ENCODE peak calls at places on chromosomes 11 and 22, in eight cellular contexts. Z, Q, L, Y, N, J, V and K are unnamed samples.

GRCh38 chr11:121634889-121635288 is 182.1 kb upstream of the SORL1-AS1 start:
- DNase-seq in L (peak), J (no peak), V (peak), Q (peak), Z (no peak), N (no peak), Y (no peak), K (peak)

GRCh38 chr11:20161230-20161918 is 1.1 kb upstream of the DBX1 start:
- DNase-seq in J (no peak), Y (peak), V (no peak), Z (no peak), Q (no peak), N (peak), L (no peak), K (no peak)

GRCh38 chr11:269146-269890 is 8.9 kb upstream of the NLRP6 start:
- DNase-seq in Y (no peak), Z (no peak), V (no peak), L (no peak), N (peak), Q (peak), J (no peak), K (no peak)

GRCh38 chr11:48138222-48138621 is 78.4 kb upstream of the OR4B1 start:
- DNase-seq in J (no peak), L (no peak), N (no peak), Y (no peak), Z (no peak), Q (no peak), V (no peak), K (no peak)

GRCh38 chr11:47916361-47916841 is 64.0 kb upstream of the PTPRJ start:
- DNase-seq in J (no peak), N (no peak), Z (no peak), Y (peak), L (no peak), Q (peak), V (no peak), K (no peak)

GRCh38 chr22:50218996-50219727 is 18.4 kb downstream of the SELENOO start:
- DNase-seq in V (peak), J (no peak), L (peak), Z (no peak), Q (peak), N (peak), Y (peak), K (peak)

GRCh38 chr22:19832476-19833108 is 22.1 kb downstream of the GNB1L start:
- DNase-seq in Z (no peak), V (no peak), N (no peak), Q (peak), L (no peak), J (no peak), Y (no peak), K (no peak)

GRCh38 chr11:82631722-82632630 is 101.7 kb downstream of the FAM181B start:
- DNase-seq in L (no peak), Z (no peak), Y (no peak), Q (no peak), J (no peak), V (peak), N (no peak), K (no peak)

GRCh38 chr11:75078233-75078632 is 18.4 kb downstream of the OR2AT4 start:
- DNase-seq in Y (no peak), V (no peak), Z (no peak), L (no peak), J (no peak), N (peak), Q (peak), K (no peak)

GRCh38 chr11:33869511-33870422 is 22.1 kb downstream of the LMO2 start:
- DNase-seq in L (no peak), Z (no peak), N (peak), Q (no peak), V (peak), Y (peak), J (no peak), K (no peak)

GRCh38 chr22:21457023-21457787 is 10.0 kb upstream of the TMEM191C start:
- DNase-seq in L (no peak), Z (no peak), Q (no peak), Y (no peak), N (no peak), J (no peak), V (peak), K (no peak)

GRCh38 chr22:17928391-17928790 is 96.0 kb downstream of the MICAL3 start:
- DNase-seq in Q (no peak), V (no peak), Z (no peak), J (no peak), L (no peak), N (no peak), Y (no peak), K (no peak)

GRCh38 chr11:47052576-47052975 is 116.0 kb downstream of the CSTPP1 start:
- DNase-seq in N (no peak), Q (no peak), L (no peak), Z (no peak), Y (no peak), J (no peak), V (no peak), K (no peak)

GRCh38 chr22:45717787-45718186 is 46.2 kb downstream of the ATXN10 start:
- DNase-seq in V (peak), L (peak), J (no peak), Q (peak), N (no peak), Y (no peak), Z (no peak), K (no peak)

GRCh38 chr22:42171946-42172345 is 41.3 kb upstream of the CYP2D6 start:
- DNase-seq in J (no peak), L (no peak), Q (no peak), V (no peak), N (no peak), Z (no peak), Y (no peak), K (no peak)

GRCh38 chr22:46806789-46807188 is 44.3 kb downstream of the TBC1D22A start:
- DNase-seq in Q (no peak), N (no peak), Z (no peak), V (no peak), J (no peak), L (no peak), Y (no peak), K (no peak)

GRCh38 chr11:12964650-12965049 is 44.5 kb upstream of the RASSF10 start:
- DNase-seq in Z (no peak), Q (no peak), L (no peak), V (no peak), J (no peak), N (no peak), Y (no peak), K (no peak)

GRCh38 chr11:69075421-69076128 is 26.8 kb downstream of the TPCN2 start:
- DNase-seq in N (no peak), Z (no peak), V (peak), Q (peak), Y (no peak), J (peak), L (peak), K (peak)

GRCh38 chr11:133230446-133230845 is 301.9 kb downstream of the OPCML start:
- DNase-seq in Q (no peak), Z (no peak), N (no peak), V (no peak), Y (no peak), J (no peak), L (no peak), K (no peak)

GRCh38 chr11:50174975-50175374 is 142.3 kb downstream of the OR4C45 start:
- DNase-seq in V (no peak), Z (no peak), N (no peak), Q (no peak), L (no peak), Y (no peak), J (no peak), K (no peak)

GRCh38 chr11:119355091-119355843 is 8.8 kb upstream of the MFRP start:
- DNase-seq in Y (no peak), L (no peak), N (no peak), V (no peak), Q (no peak), J (no peak), Z (no peak), K (no peak)

GRCh38 chr11:1369371-1370005 is 20.2 kb upstream of the BRSK2 start:
- DNase-seq in N (no peak), Z (no peak), Y (no peak), L (no peak), J (no peak), Q (no peak), V (no peak), K (no peak)

GRCh38 chr11:131592734-131593133 is 222.3 kb downstream of the NTM start:
- DNase-seq in N (no peak), J (no peak), Q (no peak), Z (no peak), V (no peak), L (no peak), Y (no peak), K (no peak)

GRCh38 chr11:22884268-22884667 is 24.0 kb upstream of the CCDC179 start:
- DNase-seq in L (no peak), V (no peak), J (no peak), Z (no peak), Y (no peak), Q (peak), N (no peak), K (no peak)

DNA sequence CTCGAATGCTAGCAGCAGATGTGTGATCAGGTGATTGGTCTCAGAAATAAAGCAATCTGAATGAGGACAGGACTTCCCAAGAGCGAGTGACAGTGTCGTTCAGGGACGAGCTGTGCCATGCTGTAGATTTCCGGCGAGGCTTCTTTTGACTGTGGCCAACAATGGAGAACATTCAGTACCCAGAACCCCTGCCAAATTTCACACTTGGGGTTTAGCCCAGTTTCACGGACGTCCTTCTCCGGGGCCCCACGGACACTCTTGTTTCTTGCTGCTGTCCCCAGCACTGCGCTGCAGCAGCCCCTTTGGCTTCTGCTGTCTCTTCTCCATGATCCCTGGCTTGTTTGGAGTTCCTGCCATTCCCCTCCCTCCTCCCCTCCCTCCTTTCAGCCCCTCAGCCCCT is 115.1 kb upstream of the GRAMD1B start:
- DNase-seq in Q (no peak), Y (no peak), N (no peak), V (no peak), L (no peak), Z (no peak), J (no peak), K (no peak)
- TF ChIP-seq CTCF in Q (no peak), Y (no peak), N (no peak), V (no peak), L (no peak), Z (no peak), J (no peak), K (no peak)

GRCh38 chr11:129815596-129816461 is at the start of gene TMEM45B:
- DNase-seq in L (no peak), N (peak), V (no peak), Q (no peak), Y (peak), J (no peak), Z (no peak), K (no peak)
- H3K4me3 ChIP-seq in L (no peak), N (peak), V (no peak), Q (no peak), Y (peak), J (no peak), Z (peak), K (no peak)

GRCh38 chr11:134858783-134859480 is 446.9 kb upstream of the B3GAT1 start:
- DNase-seq in Z (no peak), V (no peak), Y (no peak), J (no peak), L (no peak), N (no peak), Q (no peak), K (no peak)

GRCh38 chr11:134863294-134863693 is 451.3 kb upstream of the B3GAT1 start:
- DNase-seq in Y (no peak), Q (no peak), L (no peak), J (no peak), Z (no peak), V (no peak), N (peak), K (no peak)

GRCh38 chr11:134862168-134862567 is 450.1 kb upstream of the B3GAT1 start:
- DNase-seq in Y (no peak), J (no peak), L (no peak), Q (no peak), Z (no peak), N (no peak), V (no peak), K (no peak)

GRCh38 chr11:134862796-134863195 is 450.8 kb upstream of the B3GAT1 start:
- DNase-seq in L (no peak), Z (no peak), V (no peak), J (no peak), Y (no peak), Q (no peak), N (no peak), K (no peak)

DNA sequence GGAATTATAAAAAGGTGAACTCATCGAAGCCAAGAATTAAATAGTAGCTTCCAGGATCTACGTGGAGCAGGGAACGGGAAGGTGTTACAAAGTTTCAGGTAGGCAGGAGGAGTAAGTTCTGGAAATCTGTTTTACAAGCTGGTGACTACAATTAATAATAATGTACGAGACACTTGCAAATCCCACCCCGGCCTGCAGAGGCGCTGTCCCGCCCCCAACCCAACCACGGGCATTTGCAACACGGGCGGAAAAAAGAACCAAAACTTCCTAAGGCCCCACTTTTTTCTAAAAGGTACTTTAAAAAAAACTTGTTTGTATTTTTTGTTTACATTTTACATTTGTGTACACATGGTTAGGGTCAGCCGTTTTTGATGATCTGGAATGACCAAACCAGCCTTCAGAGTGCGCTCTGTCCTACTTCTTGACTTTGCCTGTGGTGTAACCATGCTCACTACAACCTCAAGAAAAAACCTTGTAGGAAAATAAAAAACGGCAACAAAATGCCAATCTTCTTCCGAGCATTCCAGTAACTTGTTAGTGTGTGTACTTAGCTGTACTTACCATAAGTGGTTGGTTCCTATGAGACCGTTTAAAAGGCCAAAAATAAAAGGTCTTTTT is 449.6 kb upstream of the B3GAT1 start:
- DNase-seq in Q (no peak), Y (no peak), Z (no peak), V (no peak), J (no peak), L (no peak), N (peak), K (no peak)
- TF ChIP-seq CTCF in Q (no peak), Y (no peak), Z (no peak), V (no peak), J (no peak), L (no peak), N (peak), K (no peak)

DNA sequence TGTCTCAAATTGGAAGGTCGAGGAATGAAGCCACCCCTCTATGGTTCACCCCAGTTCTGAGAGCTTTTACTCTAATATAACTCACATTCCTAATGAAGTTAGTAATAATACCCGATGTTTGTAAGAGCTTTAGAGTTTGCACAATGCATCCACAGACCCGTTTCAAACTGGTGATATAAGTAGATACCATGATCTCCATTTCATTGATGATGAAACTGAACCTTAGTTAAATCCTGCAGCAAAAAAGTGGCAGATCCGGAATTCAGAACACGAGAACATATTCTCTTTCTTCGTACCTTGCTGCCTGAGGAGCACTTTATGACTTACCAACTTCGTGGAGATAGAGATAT is 757 bp upstream of the RBFOX2 start:
- DNase-seq in V (no peak), J (no peak), Y (no peak), L (no peak), Z (no peak), N (no peak), Q (no peak), K (no peak)
- H3K4me3 ChIP-seq in V (peak), J (peak), Y (peak), L (peak), Z (peak), N (peak), Q (peak), K (peak)

GRCh38 chr11:128757886-128758612 is 64.2 kb downstream of the FLI1 start:
- DNase-seq in J (no peak), N (no peak), Z (no peak), L (no peak), V (no peak), Q (no peak), Y (no peak), K (no peak)
- TF ChIP-seq CTCF in J (no peak), N (peak), Z (no peak), L (no peak), V (no peak), Q (no peak), Y (no peak), K (no peak)